ENCODE peak calls at places on chromosome 4, in five cellular contexts. One of them, this sample, is unnamed.

GRCh38 chr4:141955696-141956095 is 319.3 kb downstream of the IL15 start:
- DNase-seq in fibroblast of pulmonary artery: no peak
- DNase-seq in stimulated activated CD4-positive, alpha-beta T cell treated with anti-CD3 and anti-CD28 coated beads, Interleukin-1b, Interleukin-23, amount 100 ng/mL, for 48 hours: no peak
- DNase-seq in choroid plexus epithelial cell: no peak
- DNase-seq in HEK293T: no peak
- DNase-seq in this sample: no peak

GRCh38 chr4:102981005-102981404 is 38.5 kb downstream of the SLC9B1 start:
- DNase-seq in choroid plexus epithelial cell: no peak
- DNase-seq in stimulated activated CD4-positive, alpha-beta T cell treated with anti-CD3 and anti-CD28 coated beads, Interleukin-1b, Interleukin-23, amount 100 ng/mL, for 48 hours: no peak
- DNase-seq in HEK293T: no peak
- DNase-seq in fibroblast of pulmonary artery: no peak
- DNase-seq in this sample: no peak

GRCh38 chr4:165656829-165657467 is 216.1 kb upstream of the TLL1 start:
- DNase-seq in stimulated activated CD4-positive, alpha-beta T cell treated with anti-CD3 and anti-CD28 coated beads, Interleukin-1b, Interleukin-23, amount 100 ng/mL, for 48 hours: no peak
- DNase-seq in choroid plexus epithelial cell: no peak
- DNase-seq in HEK293T: no peak
- DNase-seq in fibroblast of pulmonary artery: no peak
- DNase-seq in this sample: peak

GRCh38 chr4:10085386-10085785 is 31.2 kb downstream of the WDR1 start:
- DNase-seq in stimulated activated CD4-positive, alpha-beta T cell treated with anti-CD3 and anti-CD28 coated beads, Interleukin-1b, Interleukin-23, amount 100 ng/mL, for 48 hours: no peak
- DNase-seq in HEK293T: no peak
- DNase-seq in choroid plexus epithelial cell: no peak
- DNase-seq in fibroblast of pulmonary artery: no peak
- DNase-seq in this sample: no peak

GRCh38 chr4:76948441-76949292 is 885 bp upstream of the SEPTIN11 start:
- DNase-seq in choroid plexus epithelial cell: peak
- DNase-seq in stimulated activated CD4-positive, alpha-beta T cell treated with anti-CD3 and anti-CD28 coated beads, Interleukin-1b, Interleukin-23, amount 100 ng/mL, for 48 hours: peak
- DNase-seq in HEK293T: peak
- DNase-seq in fibroblast of pulmonary artery: peak
- DNase-seq in this sample: peak

GRCh38 chr4:3775011-3775410 is 8.8 kb downstream of the ADRA2C start:
- DNase-seq in stimulated activated CD4-positive, alpha-beta T cell treated with anti-CD3 and anti-CD28 coated beads, Interleukin-1b, Interleukin-23, amount 100 ng/mL, for 48 hours: no peak
- DNase-seq in HEK293T: no peak
- DNase-seq in fibroblast of pulmonary artery: no peak
- DNase-seq in choroid plexus epithelial cell: no peak
- DNase-seq in this sample: no peak

GRCh38 chr4:153143527-153144348 is 60.5 kb upstream of the TRIM2 start:
- DNase-seq in choroid plexus epithelial cell: peak
- DNase-seq in stimulated activated CD4-positive, alpha-beta T cell treated with anti-CD3 and anti-CD28 coated beads, Interleukin-1b, Interleukin-23, amount 100 ng/mL, for 48 hours: no peak
- DNase-seq in HEK293T: no peak
- DNase-seq in fibroblast of pulmonary artery: no peak
- DNase-seq in this sample: no peak

GRCh38 chr4:168923526-168924194 is 86.4 kb downstream of the CBR4 start:
- DNase-seq in choroid plexus epithelial cell: peak
- DNase-seq in HEK293T: peak
- DNase-seq in fibroblast of pulmonary artery: peak
- DNase-seq in stimulated activated CD4-positive, alpha-beta T cell treated with anti-CD3 and anti-CD28 coated beads, Interleukin-1b, Interleukin-23, amount 100 ng/mL, for 48 hours: peak
- DNase-seq in this sample: peak

GRCh38 chr4:29113960-29114359 is 1606.2 kb upstream of the PCDH7 start:
- DNase-seq in HEK293T: no peak
- DNase-seq in choroid plexus epithelial cell: no peak
- DNase-seq in fibroblast of pulmonary artery: no peak
- DNase-seq in stimulated activated CD4-positive, alpha-beta T cell treated with anti-CD3 and anti-CD28 coated beads, Interleukin-1b, Interleukin-23, amount 100 ng/mL, for 48 hours: no peak
- DNase-seq in this sample: no peak

GRCh38 chr4:17787315-17787714 is 5.9 kb upstream of the FAM184B start:
- DNase-seq in choroid plexus epithelial cell: peak
- DNase-seq in HEK293T: no peak
- DNase-seq in fibroblast of pulmonary artery: no peak
- DNase-seq in stimulated activated CD4-positive, alpha-beta T cell treated with anti-CD3 and anti-CD28 coated beads, Interleukin-1b, Interleukin-23, amount 100 ng/mL, for 48 hours: no peak
- DNase-seq in this sample: no peak

GRCh38 chr4:138182838-138183426 is 59.2 kb downstream of the SLC7A11 start:
- DNase-seq in choroid plexus epithelial cell: peak
- DNase-seq in stimulated activated CD4-positive, alpha-beta T cell treated with anti-CD3 and anti-CD28 coated beads, Interleukin-1b, Interleukin-23, amount 100 ng/mL, for 48 hours: no peak
- DNase-seq in fibroblast of pulmonary artery: peak
- DNase-seq in HEK293T: peak
- DNase-seq in this sample: peak

GRCh38 chr4:1969928-1970723 is 38.6 kb downstream of the NELFA start:
- DNase-seq in stimulated activated CD4-positive, alpha-beta T cell treated with anti-CD3 and anti-CD28 coated beads, Interleukin-1b, Interleukin-23, amount 100 ng/mL, for 48 hours: no peak
- DNase-seq in HEK293T: no peak
- DNase-seq in choroid plexus epithelial cell: no peak
- DNase-seq in fibroblast of pulmonary artery: no peak
- DNase-seq in this sample: no peak

GRCh38 chr4:88285235-88285505 is 809 bp upstream of the PPM1K start:
- DNase-seq in HEK293T: no peak
- DNase-seq in fibroblast of pulmonary artery: no peak
- DNase-seq in choroid plexus epithelial cell: no peak
- DNase-seq in stimulated activated CD4-positive, alpha-beta T cell treated with anti-CD3 and anti-CD28 coated beads, Interleukin-1b, Interleukin-23, amount 100 ng/mL, for 48 hours: no peak
- DNase-seq in this sample: no peak

GRCh38 chr4:169795585-169795984 is 37.8 kb upstream of the HPF1 start:
- DNase-seq in stimulated activated CD4-positive, alpha-beta T cell treated with anti-CD3 and anti-CD28 coated beads, Interleukin-1b, Interleukin-23, amount 100 ng/mL, for 48 hours: no peak
- DNase-seq in choroid plexus epithelial cell: no peak
- DNase-seq in HEK293T: no peak
- DNase-seq in fibroblast of pulmonary artery: peak
- DNase-seq in this sample: no peak

GRCh38 chr4:6916587-6917444 is 7.2 kb downstream of the TBC1D14 start:
- DNase-seq in HEK293T: no peak
- DNase-seq in stimulated activated CD4-positive, alpha-beta T cell treated with anti-CD3 and anti-CD28 coated beads, Interleukin-1b, Interleukin-23, amount 100 ng/mL, for 48 hours: peak
- DNase-seq in choroid plexus epithelial cell: peak
- DNase-seq in fibroblast of pulmonary artery: peak
- DNase-seq in this sample: no peak

GRCh38 chr4:47641755-47642154 is 156.7 kb downstream of the ATP10D start:
- DNase-seq in fibroblast of pulmonary artery: no peak
- DNase-seq in stimulated activated CD4-positive, alpha-beta T cell treated with anti-CD3 and anti-CD28 coated beads, Interleukin-1b, Interleukin-23, amount 100 ng/mL, for 48 hours: no peak
- DNase-seq in HEK293T: no peak
- DNase-seq in choroid plexus epithelial cell: peak
- DNase-seq in this sample: no peak

GRCh38 chr4:102862016-102862415 is 6.8 kb upstream of the CISD2 start:
- DNase-seq in stimulated activated CD4-positive, alpha-beta T cell treated with anti-CD3 and anti-CD28 coated beads, Interleukin-1b, Interleukin-23, amount 100 ng/mL, for 48 hours: no peak
- DNase-seq in HEK293T: no peak
- DNase-seq in fibroblast of pulmonary artery: no peak
- DNase-seq in choroid plexus epithelial cell: no peak
- DNase-seq in this sample: no peak

GRCh38 chr4:154164931-154165839 is 326.4 kb downstream of the DCHS2 start:
- DNase-seq in stimulated activated CD4-positive, alpha-beta T cell treated with anti-CD3 and anti-CD28 coated beads, Interleukin-1b, Interleukin-23, amount 100 ng/mL, for 48 hours: peak
- DNase-seq in fibroblast of pulmonary artery: peak
- DNase-seq in choroid plexus epithelial cell: peak
- DNase-seq in HEK293T: no peak
- DNase-seq in this sample: no peak

GRCh38 chr4:114654607-114655006 is 56.0 kb downstream of the UGT8 start:
- DNase-seq in HEK293T: no peak
- DNase-seq in stimulated activated CD4-positive, alpha-beta T cell treated with anti-CD3 and anti-CD28 coated beads, Interleukin-1b, Interleukin-23, amount 100 ng/mL, for 48 hours: no peak
- DNase-seq in fibroblast of pulmonary artery: no peak
- DNase-seq in choroid plexus epithelial cell: no peak
- DNase-seq in this sample: no peak

GRCh38 chr4:74433043-74433442 is 11.9 kb upstream of the AREG start:
- DNase-seq in stimulated activated CD4-positive, alpha-beta T cell treated with anti-CD3 and anti-CD28 coated beads, Interleukin-1b, Interleukin-23, amount 100 ng/mL, for 48 hours: no peak
- DNase-seq in fibroblast of pulmonary artery: peak
- DNase-seq in choroid plexus epithelial cell: peak
- DNase-seq in HEK293T: no peak
- DNase-seq in this sample: no peak

GRCh38 chr4:141375855-141376254 is 155.2 kb downstream of the ZNF330 start:
- DNase-seq in HEK293T: peak
- DNase-seq in fibroblast of pulmonary artery: peak
- DNase-seq in choroid plexus epithelial cell: peak
- DNase-seq in stimulated activated CD4-positive, alpha-beta T cell treated with anti-CD3 and anti-CD28 coated beads, Interleukin-1b, Interleukin-23, amount 100 ng/mL, for 48 hours: no peak
- DNase-seq in this sample: no peak

GRCh38 chr4:174318829-174319764 is 35.4 kb downstream of the CEP44 start:
- DNase-seq in fibroblast of pulmonary artery: peak
- DNase-seq in choroid plexus epithelial cell: peak
- DNase-seq in HEK293T: no peak
- DNase-seq in stimulated activated CD4-positive, alpha-beta T cell treated with anti-CD3 and anti-CD28 coated beads, Interleukin-1b, Interleukin-23, amount 100 ng/mL, for 48 hours: no peak
- DNase-seq in this sample: peak

GRCh38 chr4:98046665-98047064 is 96.6 kb downstream of the STPG2 start:
- DNase-seq in HEK293T: no peak
- DNase-seq in stimulated activated CD4-positive, alpha-beta T cell treated with anti-CD3 and anti-CD28 coated beads, Interleukin-1b, Interleukin-23, amount 100 ng/mL, for 48 hours: no peak
- DNase-seq in choroid plexus epithelial cell: no peak
- DNase-seq in fibroblast of pulmonary artery: no peak
- DNase-seq in this sample: no peak

GRCh38 chr4:180059216-180059881 is 2183.9 kb upstream of the TENM3 start:
- DNase-seq in stimulated activated CD4-positive, alpha-beta T cell treated with anti-CD3 and anti-CD28 coated beads, Interleukin-1b, Interleukin-23, amount 100 ng/mL, for 48 hours: no peak
- DNase-seq in fibroblast of pulmonary artery: no peak
- DNase-seq in choroid plexus epithelial cell: no peak
- DNase-seq in HEK293T: peak
- DNase-seq in this sample: peak

This sample was measured in neuronal stem cell.